ENCODE peak calls at places on chromosomes 7 and 10, in ten cellular contexts. One of them, this sample, is unnamed.

GRCh38 chr10:29480281-29480954 is 154.4 kb downstream of the SVIL start:
- DNase-seq in coronary artery: no peak
- DNase-seq in B cell: no peak
- DNase-seq in mammary epithelial cell: no peak
- DNase-seq in lower leg skin: no peak
- DNase-seq in colonic mucosa: no peak
- DNase-seq in fibroblast of pulmonary artery: no peak
- DNase-seq in GM12865: no peak
- DNase-seq in HFF-Myc: no peak
- DNase-seq in AG09309: no peak
- DNase-seq in this sample: no peak

GRCh38 chr10:24374134-24374915 is 165.4 kb downstream of the KIAA1217 start:
- DNase-seq in coronary artery: no peak
- DNase-seq in B cell: no peak
- DNase-seq in mammary epithelial cell: peak
- DNase-seq in lower leg skin: no peak
- DNase-seq in colonic mucosa: no peak
- DNase-seq in fibroblast of pulmonary artery: peak
- DNase-seq in GM12865: no peak
- DNase-seq in HFF-Myc: peak
- DNase-seq in AG09309: no peak
- DNase-seq in this sample: no peak

GRCh38 chr10:23512355-23513058 is 73.6 kb downstream of the OTUD1 start:
- DNase-seq in coronary artery: no peak
- DNase-seq in B cell: no peak
- DNase-seq in mammary epithelial cell: peak
- DNase-seq in lower leg skin: no peak
- DNase-seq in colonic mucosa: no peak
- DNase-seq in fibroblast of pulmonary artery: peak
- DNase-seq in GM12865: no peak
- DNase-seq in HFF-Myc: no peak
- DNase-seq in AG09309: peak
- DNase-seq in this sample: peak

GRCh38 chr7:10121641-10122040 is 852.0 kb upstream of the PHF14 start:
- DNase-seq in coronary artery: no peak
- DNase-seq in B cell: no peak
- DNase-seq in mammary epithelial cell: no peak
- DNase-seq in lower leg skin: no peak
- DNase-seq in colonic mucosa: no peak
- DNase-seq in fibroblast of pulmonary artery: no peak
- DNase-seq in GM12865: no peak
- DNase-seq in HFF-Myc: no peak
- DNase-seq in AG09309: no peak
- DNase-seq in this sample: no peak

GRCh38 chr7:52525772-52526341 is 509.6 kb upstream of the POM121L12 start:
- DNase-seq in coronary artery: no peak
- DNase-seq in B cell: no peak
- DNase-seq in mammary epithelial cell: no peak
- DNase-seq in lower leg skin: no peak
- DNase-seq in colonic mucosa: no peak
- DNase-seq in fibroblast of pulmonary artery: no peak
- DNase-seq in GM12865: no peak
- DNase-seq in HFF-Myc: no peak
- DNase-seq in AG09309: no peak
- DNase-seq in this sample: no peak

GRCh38 chr7:108404509-108405435 is 51.5 kb downstream of the NRCAM start:
- DNase-seq in coronary artery: no peak
- DNase-seq in B cell: no peak
- DNase-seq in mammary epithelial cell: no peak
- DNase-seq in lower leg skin: no peak
- DNase-seq in colonic mucosa: no peak
- DNase-seq in fibroblast of pulmonary artery: no peak
- DNase-seq in GM12865: no peak
- DNase-seq in HFF-Myc: no peak
- DNase-seq in AG09309: no peak
- DNase-seq in this sample: no peak

GRCh38 chr10:83371696-83372490 is 767.4 kb upstream of the GHITM start:
- DNase-seq in coronary artery: no peak
- DNase-seq in B cell: no peak
- DNase-seq in mammary epithelial cell: no peak
- DNase-seq in lower leg skin: no peak
- DNase-seq in colonic mucosa: no peak
- DNase-seq in fibroblast of pulmonary artery: no peak
- DNase-seq in GM12865: no peak
- DNase-seq in HFF-Myc: no peak
- DNase-seq in AG09309: peak
- DNase-seq in this sample: no peak

GRCh38 chr10:77713506-77714280 is 76.1 kb upstream of the KCNMA1 start:
- DNase-seq in coronary artery: no peak
- DNase-seq in B cell: no peak
- DNase-seq in mammary epithelial cell: no peak
- DNase-seq in lower leg skin: no peak
- DNase-seq in colonic mucosa: no peak
- DNase-seq in fibroblast of pulmonary artery: no peak
- DNase-seq in GM12865: no peak
- DNase-seq in HFF-Myc: peak
- DNase-seq in AG09309: no peak
- DNase-seq in this sample: no peak

GRCh38 chr7:37705976-37706375 is 22.4 kb downstream of the GPR141 start:
- DNase-seq in coronary artery: no peak
- DNase-seq in B cell: no peak
- DNase-seq in mammary epithelial cell: no peak
- DNase-seq in lower leg skin: no peak
- DNase-seq in colonic mucosa: no peak
- DNase-seq in fibroblast of pulmonary artery: no peak
- DNase-seq in GM12865: no peak
- DNase-seq in HFF-Myc: no peak
- DNase-seq in AG09309: no peak
- DNase-seq in this sample: no peak

GRCh38 chr7:101299511-101300464 is 21.8 kb downstream of the IFT22 start:
- DNase-seq in coronary artery: no peak
- DNase-seq in B cell: no peak
- DNase-seq in mammary epithelial cell: no peak
- DNase-seq in lower leg skin: no peak
- DNase-seq in colonic mucosa: no peak
- DNase-seq in fibroblast of pulmonary artery: no peak
- DNase-seq in GM12865: no peak
- DNase-seq in HFF-Myc: no peak
- DNase-seq in AG09309: no peak
- DNase-seq in this sample: no peak

GRCh38 chr7:27389508-27389907 is 146.9 kb downstream of the EVX1 start:
- DNase-seq in coronary artery: no peak
- DNase-seq in B cell: no peak
- DNase-seq in mammary epithelial cell: no peak
- DNase-seq in lower leg skin: no peak
- DNase-seq in colonic mucosa: no peak
- DNase-seq in fibroblast of pulmonary artery: no peak
- DNase-seq in GM12865: no peak
- DNase-seq in HFF-Myc: no peak
- DNase-seq in AG09309: no peak
- DNase-seq in this sample: no peak

GRCh38 chr10:64376169-64376568 is 855.0 kb downstream of the REEP3 start:
- DNase-seq in coronary artery: no peak
- DNase-seq in B cell: no peak
- DNase-seq in mammary epithelial cell: no peak
- DNase-seq in lower leg skin: no peak
- DNase-seq in colonic mucosa: no peak
- DNase-seq in fibroblast of pulmonary artery: no peak
- DNase-seq in GM12865: no peak
- DNase-seq in HFF-Myc: no peak
- DNase-seq in AG09309: no peak
- DNase-seq in this sample: no peak

GRCh38 chr10:64385355-64385754 is 864.2 kb downstream of the REEP3 start:
- DNase-seq in coronary artery: no peak
- DNase-seq in B cell: no peak
- DNase-seq in mammary epithelial cell: no peak
- DNase-seq in lower leg skin: no peak
- DNase-seq in colonic mucosa: no peak
- DNase-seq in fibroblast of pulmonary artery: no peak
- DNase-seq in GM12865: no peak
- DNase-seq in HFF-Myc: no peak
- DNase-seq in AG09309: no peak
- DNase-seq in this sample: no peak

GRCh38 chr10:64379898-64380297 is 858.7 kb downstream of the REEP3 start:
- DNase-seq in coronary artery: no peak
- DNase-seq in B cell: no peak
- DNase-seq in mammary epithelial cell: no peak
- DNase-seq in lower leg skin: no peak
- DNase-seq in colonic mucosa: peak
- DNase-seq in fibroblast of pulmonary artery: no peak
- DNase-seq in GM12865: peak
- DNase-seq in HFF-Myc: no peak
- DNase-seq in AG09309: no peak
- DNase-seq in this sample: no peak
- TF ChIP-seq CTCF in coronary artery: no peak
- TF ChIP-seq CTCF in B cell: no peak
- TF ChIP-seq CTCF in mammary epithelial cell: no peak
- TF ChIP-seq CTCF in lower leg skin: no peak
- TF ChIP-seq CTCF in colonic mucosa: peak
- TF ChIP-seq CTCF in fibroblast of pulmonary artery: no peak
- TF ChIP-seq CTCF in GM12865: no peak
- TF ChIP-seq CTCF in HFF-Myc: no peak
- TF ChIP-seq CTCF in AG09309: no peak
- TF ChIP-seq CTCF in this sample: no peak

GRCh38 chr10:129658673-129659072 is 191.6 kb downstream of the MGMT start:
- DNase-seq in coronary artery: no peak
- DNase-seq in B cell: no peak
- DNase-seq in mammary epithelial cell: no peak
- DNase-seq in lower leg skin: no peak
- DNase-seq in colonic mucosa: no peak
- DNase-seq in fibroblast of pulmonary artery: no peak
- DNase-seq in GM12865: peak
- DNase-seq in HFF-Myc: no peak
- DNase-seq in AG09309: no peak
- DNase-seq in this sample: no peak

GRCh38 chr10:129657297-129657974 is 190.4 kb downstream of the MGMT start:
- DNase-seq in coronary artery: no peak
- DNase-seq in B cell: no peak
- DNase-seq in mammary epithelial cell: no peak
- DNase-seq in lower leg skin: no peak
- DNase-seq in colonic mucosa: no peak
- DNase-seq in fibroblast of pulmonary artery: no peak
- DNase-seq in GM12865: no peak
- DNase-seq in HFF-Myc: no peak
- DNase-seq in AG09309: no peak
- DNase-seq in this sample: no peak

GRCh38 chr10:129659881-129660280 is 192.8 kb downstream of the MGMT start:
- DNase-seq in coronary artery: no peak
- DNase-seq in B cell: no peak
- DNase-seq in mammary epithelial cell: no peak
- DNase-seq in lower leg skin: no peak
- DNase-seq in colonic mucosa: no peak
- DNase-seq in fibroblast of pulmonary artery: no peak
- DNase-seq in GM12865: no peak
- DNase-seq in HFF-Myc: no peak
- DNase-seq in AG09309: no peak
- DNase-seq in this sample: no peak

GRCh38 chr10:129656642-129657041 is 189.6 kb downstream of the MGMT start:
- DNase-seq in coronary artery: no peak
- DNase-seq in B cell: no peak
- DNase-seq in mammary epithelial cell: no peak
- DNase-seq in lower leg skin: no peak
- DNase-seq in colonic mucosa: no peak
- DNase-seq in fibroblast of pulmonary artery: no peak
- DNase-seq in GM12865: no peak
- DNase-seq in HFF-Myc: no peak
- DNase-seq in AG09309: no peak
- DNase-seq in this sample: no peak

GRCh38 chr10:129662386-129662785 is 195.3 kb downstream of the MGMT start:
- DNase-seq in coronary artery: peak
- DNase-seq in B cell: no peak
- DNase-seq in mammary epithelial cell: no peak
- DNase-seq in lower leg skin: no peak
- DNase-seq in colonic mucosa: no peak
- DNase-seq in fibroblast of pulmonary artery: no peak
- DNase-seq in GM12865: no peak
- DNase-seq in HFF-Myc: peak
- DNase-seq in AG09309: no peak
- DNase-seq in this sample: no peak
- TF ChIP-seq CTCF in coronary artery: no peak
- TF ChIP-seq CTCF in B cell: no peak
- TF ChIP-seq CTCF in mammary epithelial cell: no peak
- TF ChIP-seq CTCF in lower leg skin: no peak
- TF ChIP-seq CTCF in colonic mucosa: no peak
- TF ChIP-seq CTCF in fibroblast of pulmonary artery: no peak
- TF ChIP-seq CTCF in GM12865: no peak
- TF ChIP-seq CTCF in HFF-Myc: no peak
- TF ChIP-seq CTCF in AG09309: no peak
- TF ChIP-seq CTCF in this sample: no peak

DNA sequence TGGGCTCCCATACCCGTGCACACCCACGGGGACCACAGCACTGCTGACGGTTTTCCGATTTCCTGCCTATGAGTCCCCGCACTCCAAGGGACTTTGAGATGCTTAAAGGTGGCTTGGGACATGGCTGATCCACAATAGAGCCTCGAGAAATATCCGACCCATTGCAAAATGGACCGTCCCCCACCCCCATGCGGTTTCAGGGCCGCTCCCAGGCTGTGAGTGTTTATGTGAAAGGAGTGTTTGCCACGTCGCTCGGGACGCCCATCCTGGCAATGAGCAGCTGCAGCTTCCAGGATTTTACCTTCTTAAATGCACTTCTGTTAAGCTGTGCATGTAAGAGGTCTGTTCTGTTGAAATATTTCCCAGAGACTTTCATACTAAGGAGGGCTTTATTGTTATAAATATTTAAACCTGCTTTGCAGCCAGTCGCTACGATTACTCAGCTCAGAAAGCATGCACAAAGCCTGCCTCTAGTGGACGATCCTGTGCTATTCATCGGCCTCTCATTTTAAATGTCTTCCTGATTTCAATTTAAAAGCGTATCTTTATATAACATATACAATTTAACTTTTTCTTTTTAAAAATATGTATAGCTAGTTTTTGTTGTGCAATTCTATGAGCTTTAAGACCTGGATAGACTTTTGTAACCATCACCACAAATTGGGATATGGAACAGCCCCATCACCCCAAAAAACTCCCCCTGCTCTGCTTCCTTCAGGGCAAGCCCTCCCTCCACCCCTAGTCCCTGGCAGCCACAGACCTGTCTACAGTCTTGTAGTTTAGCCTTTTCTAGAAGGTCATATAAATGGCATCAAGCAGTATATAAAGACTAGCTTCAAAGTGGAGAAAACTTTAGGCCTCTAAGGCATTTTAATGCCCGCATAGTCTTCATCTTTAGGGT is 418.3 kb downstream of the PAXIP1 start:
- DNase-seq in coronary artery: no peak
- DNase-seq in B cell: no peak
- DNase-seq in mammary epithelial cell: no peak
- DNase-seq in lower leg skin: no peak
- DNase-seq in colonic mucosa: no peak
- DNase-seq in fibroblast of pulmonary artery: no peak
- DNase-seq in GM12865: no peak
- DNase-seq in HFF-Myc: no peak
- DNase-seq in AG09309: no peak
- DNase-seq in this sample: peak
- TF ChIP-seq CTCF in coronary artery: no peak
- TF ChIP-seq CTCF in B cell: no peak
- TF ChIP-seq CTCF in mammary epithelial cell: no peak
- TF ChIP-seq CTCF in lower leg skin: no peak
- TF ChIP-seq CTCF in colonic mucosa: no peak
- TF ChIP-seq CTCF in fibroblast of pulmonary artery: no peak
- TF ChIP-seq CTCF in GM12865: peak
- TF ChIP-seq CTCF in HFF-Myc: peak
- TF ChIP-seq CTCF in AG09309: no peak
- TF ChIP-seq CTCF in this sample: no peak

GRCh38 chr7:21253740-21254687 is 173.9 kb upstream of the SP4 start:
- DNase-seq in coronary artery: no peak
- DNase-seq in B cell: no peak
- DNase-seq in mammary epithelial cell: peak
- DNase-seq in lower leg skin: peak
- DNase-seq in colonic mucosa: peak
- DNase-seq in fibroblast of pulmonary artery: peak
- DNase-seq in GM12865: peak
- DNase-seq in HFF-Myc: peak
- DNase-seq in AG09309: no peak
- DNase-seq in this sample: peak
- TF ChIP-seq CTCF in coronary artery: no peak
- TF ChIP-seq CTCF in B cell: peak
- TF ChIP-seq CTCF in mammary epithelial cell: peak
- TF ChIP-seq CTCF in lower leg skin: no peak
- TF ChIP-seq CTCF in colonic mucosa: peak
- TF ChIP-seq CTCF in fibroblast of pulmonary artery: peak
- TF ChIP-seq CTCF in GM12865: peak
- TF ChIP-seq CTCF in HFF-Myc: peak
- TF ChIP-seq CTCF in AG09309: peak
- TF ChIP-seq CTCF in this sample: peak

This sample was measured in RWPE1.